ENCODE peak calls at places on chromosome 17, in ten cellular contexts. V is uterus, U is tibial artery, R is neuronal stem cell, M is heart left ventricle, E is left ventricle myocardium inferior, K is psoas muscle, J is lower lobe of right lung, T is ovary, H is adrenal gland. G is an unnamed sample. For H3K4me1 and H3K36me3, the result is how much of the 10 kb centered on the place peaks cover.

GRCh38 chr17:34628883-34629282 is 49.5 kb downstream of the TMEM132E start:
- DNase-seq in V (no peak), U (no peak), R (no peak), M (no peak), E (no peak), K (no peak), J (peak), T (no peak), H (no peak), G (no peak)

GRCh38 chr17:859461-860195 is 77.5 kb downstream of the MRM3 start:
- DNase-seq in V (peak), U (no peak), R (no peak), M (no peak), E (peak), K (peak), J (no peak), T (peak), H (no peak), G (no peak)

GRCh38 chr17:79779661-79780365 is 1.9 kb downstream of the CBX2 start:
- DNase-seq in V (no peak), U (no peak), R (no peak), M (no peak), E (no peak), K (no peak), J (peak), T (no peak), H (no peak), G (peak)

GRCh38 chr17:34318474-34318873 is 761 bp upstream of the CCL8 start:
- DNase-seq in V (no peak), U (no peak), R (no peak), M (no peak), E (no peak), K (no peak), J (peak), T (no peak), H (no peak), G (peak)

GRCh38 chr17:66228887-66229782 is at the start of gene APOH:
- DNase-seq in V (no peak), U (no peak), R (no peak), M (no peak), E (no peak), K (no peak), J (no peak), T (no peak), H (no peak), G (no peak)

GRCh38 chr17:70323269-70323668 is 153.9 kb downstream of the KCNJ2 start:
- DNase-seq in V (no peak), U (no peak), R (no peak), M (no peak), E (no peak), K (no peak), J (no peak), T (no peak), H (no peak), G (no peak)

GRCh38 chr17:52297230-52298010 is 138.9 kb upstream of the CA10 start:
- DNase-seq in V (no peak), U (no peak), R (no peak), M (no peak), E (no peak), K (no peak), J (no peak), T (no peak), H (no peak), G (no peak)

GRCh38 chr17:80751460-80752368 is 207.1 kb downstream of the RPTOR start:
- DNase-seq in V (peak), U (no peak), R (peak), M (no peak), E (no peak), K (peak), J (no peak), T (no peak), H (no peak), G (no peak)

GRCh38 chr17:73991260-73991659 is 212.2 kb upstream of the RPL38 start:
- DNase-seq in V (no peak), U (no peak), R (no peak), M (no peak), E (no peak), K (no peak), J (peak), T (no peak), H (no peak), G (no peak)

GRCh38 chr17:80424261-80424660 is 9.3 kb downstream of the ENDOV start:
- DNase-seq in V (no peak), U (no peak), R (no peak), M (no peak), E (no peak), K (no peak), J (no peak), T (no peak), H (no peak), G (no peak)

GRCh38 chr17:69907081-69907847 is 167.8 kb upstream of the KCNJ16 start:
- DNase-seq in V (no peak), U (no peak), R (no peak), M (no peak), E (no peak), K (no peak), J (no peak), T (peak), H (no peak), G (no peak)

GRCh38 chr17:29615492-29616299 is 7.0 kb downstream of the CORO6 start:
- DNase-seq in V (peak), U (peak), R (peak), M (peak), E (peak), K (peak), J (peak), T (peak), H (peak), G (peak)

GRCh38 chr17:27489045-27489715 is 32.9 kb downstream of the KSR1 start:
- DNase-seq in V (peak), U (peak), R (no peak), M (peak), E (peak), K (peak), J (peak), T (peak), H (peak), G (peak)

GRCh38 chr17:29557085-29557697 is 9.6 kb downstream of the ABHD15 start:
- DNase-seq in V (no peak), U (no peak), R (no peak), M (no peak), E (no peak), K (no peak), J (no peak), T (no peak), H (no peak), G (no peak)

GRCh38 chr17:79951361-79952264 is 84.1 kb downstream of the TBC1D16 start:
- DNase-seq in V (peak), U (peak), R (no peak), M (peak), E (peak), K (no peak), J (peak), T (peak), H (peak), G (peak)

GRCh38 chr17:80650339-80650672 is 105.7 kb downstream of the RPTOR start:
- DNase-seq in V (no peak), U (no peak), R (no peak), M (no peak), E (no peak), K (no peak), J (no peak), T (no peak), H (no peak), G (no peak)

GRCh38 chr17:57706761-57707160 is 38.3 kb downstream of the CCDC182 start:
- DNase-seq in V (no peak), U (no peak), R (no peak), M (no peak), E (no peak), K (no peak), J (no peak), T (no peak), H (no peak), G (no peak)

GRCh38 chr17:78383725-78384471 is 5.4 kb downstream of the PGS1 start:
- DNase-seq in V (peak), U (peak), R (no peak), M (peak), E (peak), K (peak), J (peak), T (no peak), H (peak), G (peak)

GRCh38 chr17:45575126-45575885 is 84.8 kb upstream of the PLEKHM1 start:
- DNase-seq in V (no peak), U (no peak), R (no peak), M (no peak), E (no peak), K (no peak), J (no peak), T (no peak), H (no peak), G (no peak)

GRCh38 chr17:67575325-67575724 is 142.4 kb upstream of the NOL11 start:
- DNase-seq in V (no peak), U (no peak), R (no peak), M (no peak), E (no peak), K (no peak), J (no peak), T (no peak), H (no peak), G (no peak)

GRCh38 chr17:8563981-8564602 is 66.4 kb downstream of the MYH10 start:
- DNase-seq in V (no peak), U (no peak), R (no peak), M (no peak), E (no peak), K (no peak), J (no peak), T (no peak), H (no peak), G (no peak)

GRCh38 chr17:7841622-7842379 is 7.8 kb downstream of the KDM6B start:
- DNase-seq in V (peak), U (peak), R (peak), M (peak), E (peak), K (peak), J (peak), T (peak), H (peak), G (peak)

GRCh38 chr17:7825206-7825980 is 8.6 kb upstream of the KDM6B start:
- DNase-seq in V (no peak), U (no peak), R (no peak), M (no peak), E (no peak), K (no peak), J (no peak), T (no peak), H (peak), G (no peak)

GRCh38 chr17:36609498-36609862 is 8.1 kb downstream of the MRM1 start:
- DNase-seq in V (no peak), U (no peak), R (no peak), M (no peak), E (no peak), K (no peak), J (no peak), T (no peak), H (no peak), G (no peak)

GRCh38 chr17:76371656-76372628 is 12.5 kb upstream of the SPHK1 start:
- DNase-seq in V (no peak), U (no peak), R (no peak), M (no peak), E (no peak), K (no peak), J (no peak), T (no peak), H (no peak), G (no peak)

DNA sequence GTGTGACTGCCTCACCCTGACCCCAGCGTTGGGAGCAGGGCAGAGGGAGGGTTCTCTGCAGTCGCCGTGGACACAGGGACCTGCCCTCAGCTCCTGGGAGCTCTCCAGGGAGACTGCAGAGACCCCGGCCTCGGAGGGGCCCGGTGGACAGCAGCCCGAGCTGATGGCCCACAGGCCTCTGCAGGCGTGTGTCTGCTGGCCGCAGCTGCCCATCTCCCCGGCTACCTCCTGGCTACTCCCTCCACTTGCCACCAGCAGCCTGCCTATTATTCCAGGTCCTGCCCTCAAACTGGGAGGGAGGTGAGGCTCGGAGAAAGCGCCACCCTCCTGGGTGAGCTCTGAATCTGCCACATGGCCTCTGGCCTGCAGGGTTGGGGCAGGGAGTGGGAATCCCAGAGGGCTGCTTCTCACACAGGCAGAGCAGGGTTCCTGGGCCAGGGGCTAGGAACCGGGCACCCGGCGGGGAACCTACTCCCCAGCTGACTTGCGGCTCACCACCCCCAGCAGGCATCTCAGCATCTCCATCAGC is 7.2 kb downstream of the SLC16A5 start:
- DNase-seq in V (no peak), U (no peak), R (no peak), M (no peak), E (no peak), K (no peak), J (no peak), T (no peak), H (no peak), G (no peak)
- H3K27ac ChIP-seq in V (no peak), U (no peak), R (no peak), M (no peak), E (no peak), K (no peak), J (peak), T (no peak), H (no peak), G (peak)

DNA sequence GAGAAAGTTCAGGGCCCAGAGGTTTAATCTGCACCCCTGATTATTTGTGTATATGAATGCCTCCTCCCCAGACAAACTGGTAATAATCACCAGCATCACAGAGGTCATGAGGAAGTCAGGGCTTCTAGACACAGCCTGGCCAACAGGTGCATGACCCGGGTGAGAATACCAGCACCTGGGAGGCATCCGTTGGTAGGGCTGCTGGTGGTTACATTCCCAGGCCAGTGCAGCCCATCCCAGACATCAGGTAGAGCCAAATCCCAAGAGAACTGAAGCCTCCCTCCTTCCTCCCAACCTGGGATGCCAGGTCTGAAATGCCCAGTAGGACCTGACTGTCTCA is 7.2 kb downstream of the TBX2 start:
- DNase-seq in V (no peak), U (no peak), R (no peak), M (no peak), E (no peak), K (no peak), J (no peak), T (no peak), H (no peak), G (peak)
- H3K4me1 ChIP-seq in V (under half), U (under half), R (under half), M (half or more), E (half or more), K (under half), J (half or more), T (under half), H (under half), G (under half)

GRCh38 chr17:40647549-40648325 is at the start of gene SMARCE1:
- DNase-seq in V (peak), U (peak), R (peak), M (peak), E (peak), K (peak), J (peak), T (peak), H (peak), G (peak)

GRCh38 chr17:40646791-40647548 is 648 bp downstream of the SMARCE1 start:
- DNase-seq in V (no peak), U (no peak), R (no peak), M (no peak), E (no peak), K (no peak), J (no peak), T (no peak), H (no peak), G (no peak)

GRCh38 chr17:40648326-40648968 is 829 bp upstream of the SMARCE1 start:
- DNase-seq in V (no peak), U (peak), R (peak), M (no peak), E (peak), K (no peak), J (no peak), T (no peak), H (peak), G (no peak)

GRCh38 chr17:40645932-40646331 is 1.7 kb downstream of the SMARCE1 start:
- DNase-seq in V (no peak), U (no peak), R (no peak), M (no peak), E (no peak), K (no peak), J (no peak), T (no peak), H (no peak), G (no peak)

DNA sequence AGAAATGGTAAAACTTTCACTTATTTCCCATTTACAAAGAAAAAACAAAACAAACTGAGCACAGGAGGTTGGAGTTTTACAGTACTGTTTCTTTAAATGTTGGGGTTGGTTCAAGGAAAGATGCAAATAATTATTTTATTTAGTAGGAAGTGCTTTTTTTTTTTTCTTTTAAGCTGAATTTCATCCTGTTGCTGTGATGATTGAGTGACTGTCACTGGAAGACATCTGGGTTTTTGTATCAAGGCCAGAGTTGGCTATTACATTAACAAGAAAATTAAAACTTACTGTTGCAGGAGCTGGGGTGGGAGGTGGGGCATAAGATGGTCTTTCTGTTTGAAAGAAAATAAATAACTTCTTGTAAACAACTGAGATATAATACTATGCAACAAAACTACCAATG is 2.3 kb downstream of the SMARCE1 start:
- DNase-seq in V (no peak), U (no peak), R (no peak), M (no peak), E (no peak), K (no peak), J (no peak), T (no peak), H (no peak), G (no peak)
- H3K36me3 ChIP-seq in V (under half), U (under half), R (half or more), M (under half), E (half or more), K (half or more), J (half or more), T (under half), H (under half), G (under half)

GRCh38 chr17:9577402-9577709 is 914 bp downstream of the CFAP52 start:
- DNase-seq in V (no peak), U (no peak), R (no peak), M (no peak), E (no peak), K (no peak), J (no peak), T (no peak), H (no peak), G (no peak)
- H3K27ac ChIP-seq in V (peak), U (peak), R (no peak), M (no peak), E (no peak), K (no peak), J (no peak), T (no peak), H (no peak), G (no peak)

GRCh38 chr17:38728290-38728831 is 1.8 kb upstream of the CISD3 start:
- DNase-seq in V (no peak), U (no peak), R (no peak), M (no peak), E (no peak), K (no peak), J (no peak), T (no peak), H (no peak), G (no peak)

GRCh38 chr17:38730526-38731379 is 612 bp downstream of the CISD3 start:
- DNase-seq in V (peak), U (peak), R (no peak), M (peak), E (peak), K (peak), J (peak), T (peak), H (peak), G (peak)

GRCh38 chr17:38729368-38729885 is 714 bp upstream of the CISD3 start:
- DNase-seq in V (no peak), U (no peak), R (no peak), M (no peak), E (no peak), K (no peak), J (no peak), T (no peak), H (no peak), G (no peak)

GRCh38 chr17:38731526-38732294 is 1.6 kb downstream of the CISD3 start:
- DNase-seq in V (no peak), U (no peak), R (no peak), M (no peak), E (no peak), K (no peak), J (no peak), T (no peak), H (no peak), G (no peak)

DNA sequence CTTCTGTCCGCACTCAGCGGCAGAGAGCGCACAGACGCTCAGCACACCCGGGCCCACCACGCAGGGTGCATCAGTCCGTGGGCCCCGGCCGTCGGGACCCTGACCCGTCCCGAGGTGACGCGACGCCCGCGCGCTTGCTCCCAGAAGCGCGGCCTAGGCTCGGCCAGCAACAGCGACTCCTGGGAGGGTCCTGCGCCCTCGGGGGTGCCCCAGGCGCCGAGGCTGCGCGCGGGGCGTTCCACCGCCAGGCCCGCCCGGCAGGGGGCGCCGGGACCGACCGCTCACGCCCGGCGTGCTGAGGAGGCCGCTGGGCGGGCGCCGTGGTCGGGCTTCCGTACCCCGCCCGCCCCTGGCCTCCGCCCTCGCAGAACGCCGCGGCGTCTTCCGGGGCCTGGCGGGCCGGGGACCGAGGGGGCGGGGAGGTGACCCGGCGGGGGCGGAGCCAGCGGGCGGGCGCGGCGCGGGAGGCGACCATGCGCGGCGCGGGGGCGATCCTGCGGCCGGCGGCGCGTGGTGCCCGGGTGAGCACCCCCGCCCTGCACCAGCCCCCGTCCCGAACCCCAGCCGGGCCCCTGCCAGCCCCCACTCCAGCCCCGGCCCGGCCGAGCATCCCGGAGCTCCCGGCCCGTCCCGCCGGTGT is at the start of gene CISD3:
- DNase-seq in V (peak), U (peak), R (peak), M (peak), E (peak), K (peak), J (peak), T (peak), H (peak), G (peak)
- H3K4me1 ChIP-seq in V (under half), U (under half), R (under half), M (half or more), E (half or more), K (under half), J (under half), T (under half), H (half or more), G (under half)

DNA sequence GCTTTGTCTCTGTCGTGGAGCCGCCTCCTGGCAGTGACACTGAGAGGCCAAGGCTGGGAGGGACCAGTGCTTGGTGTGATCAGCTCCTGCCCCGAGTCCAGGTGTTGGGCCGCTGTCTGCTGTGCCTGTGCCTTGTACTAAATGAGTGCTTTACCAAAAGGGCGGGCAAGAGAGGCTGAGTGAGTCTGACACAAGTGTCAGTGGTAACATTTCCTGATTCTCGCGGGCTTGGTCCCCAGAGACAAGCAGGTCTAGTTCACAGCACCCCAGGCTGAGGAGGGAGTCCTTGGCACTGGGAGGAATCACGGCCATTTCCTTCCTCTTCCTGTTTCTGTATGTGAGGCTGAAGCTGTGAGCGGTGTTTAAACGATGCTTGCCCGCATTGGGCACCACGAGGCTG is 30.2 kb downstream of the PLD6 start:
- DNase-seq in V (no peak), U (peak), R (no peak), M (no peak), E (no peak), K (no peak), J (no peak), T (no peak), H (no peak), G (no peak)
- H3K36me3 ChIP-seq in V (under half), U (half or more), R (half or more), M (under half), E (half or more), K (half or more), J (half or more), T (under half), H (under half), G (half or more)

G was measured in upper lobe of right lung.